ENCODE peak calls at places on chromosomes 4 and X, in four cellular contexts. N is lower lobe of right lung; O is T-helper 2 cell; F is activated naive CD4-positive, alpha-beta T cell. B is an unnamed sample.
A peak's percentile ranks its signal among the peaks of the same experiment; 100 is the strongest.

GRCh38 chr4:139672215-139672614 is 6.6 kb downstream of the MGST2 start:
- DNase-seq in N (no peak), O (no peak), F (no peak), B (no peak)

GRCh38 chr4:74291468-74291867 is 16.8 kb upstream of the EPGN start:
- DNase-seq in N (no peak), O (no peak), F (no peak), B (no peak)

GRCh38 chr4:185904381-185904780 is 92.4 kb upstream of the SORBS2 start:
- DNase-seq in N (no peak), O (no peak), F (no peak), B (no peak)

GRCh38 chr4:56671860-56672259 is 9.2 kb downstream of the HOPX start:
- DNase-seq in N (no peak), O (no peak), F (no peak), B (no peak)

GRCh38 chrX:47501226-47502071 is 18.4 kb upstream of the ZNF41 start:
- DNase-seq in N (no peak), O (no peak), F (no peak), B (no peak)

GRCh38 chr4:48766393-48766792 is 13.7 kb downstream of the FRYL start:
- DNase-seq in N (no peak), O (no peak), F (no peak), B (no peak)

GRCh38 chr4:11178433-11178832 is 250.3 kb downstream of the HS3ST1 start:
- DNase-seq in N (no peak), O (no peak), F (no peak), B (no peak)

GRCh38 chrX:103488332-103488731 is 31.0 kb downstream of the RAB40A start:
- DNase-seq in N (no peak), O (no peak), F (no peak), B (no peak)

GRCh38 chrX:9576059-9576458 is 111.2 kb downstream of the TBL1X start:
- DNase-seq in N (no peak), O (no peak), F (no peak), B (no peak)

GRCh38 chr4:791201-791865 is 34.6 kb downstream of the CPLX1 start:
- DNase-seq in N (peak; percentile 28), O (no peak), F (no peak), B (no peak)

GRCh38 chr4:110614981-110615365 is 7.9 kb downstream of the PITX2 start:
- DNase-seq in N (no peak), O (no peak), F (no peak), B (no peak)

GRCh38 chr4:185865901-185866328 is 53.9 kb upstream of the SORBS2 start:
- DNase-seq in N (no peak), O (no peak), F (no peak), B (no peak)

GRCh38 chrX:12115377-12115776 is 22.9 kb upstream of the FRMPD4 start:
- DNase-seq in N (no peak), O (no peak), F (no peak), B (no peak)

GRCh38 chrX:120840826-120841225 is 34.8 kb downstream of the CT47B1 start:
- DNase-seq in N (no peak), O (no peak), F (no peak), B (no peak)

GRCh38 chrX:13101439-13102139 is 57.2 kb upstream of the FAM9C start:
- DNase-seq in N (peak; percentile 67), O (peak; percentile 79), F (peak; percentile 1), B (no peak)

GRCh38 chrX:29941292-29941691 is 274.1 kb upstream of the MAGEB2 start:
- DNase-seq in N (no peak), O (no peak), F (no peak), B (no peak)

GRCh38 chr4:16626945-16627344 is 271.5 kb downstream of the LDB2 start:
- DNase-seq in N (no peak), O (no peak), F (no peak), B (no peak)